ENCODE peak calls at places on chromosomes 5 and 9, in seven cellular contexts. M is HS-27A, V is kidney tubule cell, R is pons, F is foreskin fibroblast, G is Ammon's horn, C is NCI-H524. Z is an unnamed sample.

GRCh38 chr5:180692426-180692825 is 43.0 kb upstream of the FLT4 start:
- DNase-seq in M (no peak), V (no peak), R (no peak), F (no peak), G (no peak), C (no peak), Z (no peak)

GRCh38 chr5:23139338-23140171 is 286.4 kb upstream of the CDH12 start:
- DNase-seq in M (no peak), V (peak), R (peak), F (peak), G (peak), C (peak), Z (no peak)

GRCh38 chr5:75623846-75624245 is 12.6 kb downstream of the ANKDD1B start:
- DNase-seq in M (no peak), V (peak), R (no peak), F (peak), G (no peak), C (no peak), Z (no peak)

GRCh38 chr5:39117401-39117800 is 43.2 kb upstream of the RICTOR start:
- DNase-seq in M (no peak), V (peak), R (no peak), F (peak), G (no peak), C (no peak), Z (no peak)

GRCh38 chr9:88530051-88530450 is 4.9 kb upstream of the NXNL2 start:
- DNase-seq in M (peak), V (peak), R (no peak), F (peak), G (no peak), C (no peak), Z (no peak)

GRCh38 chr9:94867842-94868312 is 141.4 kb downstream of the AOPEP start:
- DNase-seq in M (peak), V (peak), R (no peak), F (peak), G (no peak), C (no peak), Z (no peak)

GRCh38 chr5:138601444-138601843 is 26.2 kb upstream of the HSPA9 start:
- DNase-seq in M (no peak), V (peak), R (no peak), F (peak), G (peak), C (no peak), Z (no peak)

GRCh38 chr5:174559141-174559540 is 165.2 kb upstream of the MSX2 start:
- DNase-seq in M (no peak), V (no peak), R (no peak), F (no peak), G (no peak), C (no peak), Z (no peak)